ENCODE peak calls at places on chromosome 14, in five cellular contexts. One of them, this sample, is unnamed.
A peak's percentile ranks its signal among the peaks of the same experiment; 100 is the strongest.

GRCh38 chr14:55609681-55610080 is 29.7 kb downstream of the KTN1 start:
- DNase-seq in NCI-H1436 treated with DMSO at 0.1 percent for 48 hours: no peak
- DNase-seq in C1 segment of cervical spinal cord: no peak
- DNase-seq in HuH-7: no peak
- DNase-seq in stimulated activated CD4-positive, alpha-beta T cell treated with anti-CD3 and anti-CD28 coated beads, Interleukin-2, amount 100 ng/mL, for 24 hours: no peak
- DNase-seq in this sample: no peak

GRCh38 chr14:51056431-51056830 is 38.5 kb downstream of the TRIM9 start:
- DNase-seq in NCI-H1436 treated with DMSO at 0.1 percent for 48 hours: no peak
- DNase-seq in stimulated activated CD4-positive, alpha-beta T cell treated with anti-CD3 and anti-CD28 coated beads, Interleukin-2, amount 100 ng/mL, for 24 hours: no peak
- DNase-seq in HuH-7: no peak
- DNase-seq in C1 segment of cervical spinal cord: no peak
- DNase-seq in this sample: no peak

GRCh38 chr14:49907186-49907585 is 14.3 kb downstream of the ARF6 start:
- DNase-seq in NCI-H1436 treated with DMSO at 0.1 percent for 48 hours: no peak
- DNase-seq in stimulated activated CD4-positive, alpha-beta T cell treated with anti-CD3 and anti-CD28 coated beads, Interleukin-2, amount 100 ng/mL, for 24 hours: no peak
- DNase-seq in C1 segment of cervical spinal cord: no peak
- DNase-seq in HuH-7: no peak
- DNase-seq in this sample: no peak

GRCh38 chr14:61841145-61841544 is 78.9 kb downstream of the SNAPC1 start:
- DNase-seq in NCI-H1436 treated with DMSO at 0.1 percent for 48 hours: no peak
- DNase-seq in HuH-7: no peak
- DNase-seq in stimulated activated CD4-positive, alpha-beta T cell treated with anti-CD3 and anti-CD28 coated beads, Interleukin-2, amount 100 ng/mL, for 24 hours: no peak
- DNase-seq in C1 segment of cervical spinal cord: no peak
- DNase-seq in this sample: no peak

GRCh38 chr14:24080888-24081738 is 9.8 kb downstream of the CPNE6 start:
- DNase-seq in NCI-H1436 treated with DMSO at 0.1 percent for 48 hours: no peak
- DNase-seq in HuH-7: peak; percentile 86
- DNase-seq in stimulated activated CD4-positive, alpha-beta T cell treated with anti-CD3 and anti-CD28 coated beads, Interleukin-2, amount 100 ng/mL, for 24 hours: peak; percentile 80
- DNase-seq in C1 segment of cervical spinal cord: no peak
- DNase-seq in this sample: peak; percentile 51

GRCh38 chr14:72917420-72917819 is 8.8 kb upstream of the DCAF4 start:
- DNase-seq in stimulated activated CD4-positive, alpha-beta T cell treated with anti-CD3 and anti-CD28 coated beads, Interleukin-2, amount 100 ng/mL, for 24 hours: no peak
- DNase-seq in HuH-7: no peak
- DNase-seq in NCI-H1436 treated with DMSO at 0.1 percent for 48 hours: no peak
- DNase-seq in C1 segment of cervical spinal cord: no peak
- DNase-seq in this sample: no peak

GRCh38 chr14:71309756-71310155 is 402.5 kb downstream of the PCNX1 start:
- DNase-seq in NCI-H1436 treated with DMSO at 0.1 percent for 48 hours: no peak
- DNase-seq in C1 segment of cervical spinal cord: no peak
- DNase-seq in stimulated activated CD4-positive, alpha-beta T cell treated with anti-CD3 and anti-CD28 coated beads, Interleukin-2, amount 100 ng/mL, for 24 hours: no peak
- DNase-seq in HuH-7: peak; percentile 27
- DNase-seq in this sample: no peak

GRCh38 chr14:24813089-24813815 is 179.3 kb upstream of the GZMB start:
- DNase-seq in NCI-H1436 treated with DMSO at 0.1 percent for 48 hours: no peak
- DNase-seq in stimulated activated CD4-positive, alpha-beta T cell treated with anti-CD3 and anti-CD28 coated beads, Interleukin-2, amount 100 ng/mL, for 24 hours: no peak
- DNase-seq in HuH-7: no peak
- DNase-seq in C1 segment of cervical spinal cord: no peak
- DNase-seq in this sample: no peak

GRCh38 chr14:100842799-100843198 is 16.9 kb downstream of the MEG3 start:
- DNase-seq in stimulated activated CD4-positive, alpha-beta T cell treated with anti-CD3 and anti-CD28 coated beads, Interleukin-2, amount 100 ng/mL, for 24 hours: no peak
- DNase-seq in NCI-H1436 treated with DMSO at 0.1 percent for 48 hours: no peak
- DNase-seq in C1 segment of cervical spinal cord: no peak
- DNase-seq in HuH-7: no peak
- DNase-seq in this sample: no peak

GRCh38 chr14:35867280-35867629 is 41.1 kb downstream of the BRMS1L start:
- DNase-seq in NCI-H1436 treated with DMSO at 0.1 percent for 48 hours: no peak
- DNase-seq in stimulated activated CD4-positive, alpha-beta T cell treated with anti-CD3 and anti-CD28 coated beads, Interleukin-2, amount 100 ng/mL, for 24 hours: no peak
- DNase-seq in HuH-7: no peak
- DNase-seq in C1 segment of cervical spinal cord: no peak
- DNase-seq in this sample: no peak

GRCh38 chr14:54333511-54333910 is 63.3 kb upstream of the CDKN3 start:
- DNase-seq in C1 segment of cervical spinal cord: no peak
- DNase-seq in HuH-7: no peak
- DNase-seq in stimulated activated CD4-positive, alpha-beta T cell treated with anti-CD3 and anti-CD28 coated beads, Interleukin-2, amount 100 ng/mL, for 24 hours: no peak
- DNase-seq in NCI-H1436 treated with DMSO at 0.1 percent for 48 hours: no peak
- DNase-seq in this sample: no peak

GRCh38 chr14:75283884-75284563 is 5.4 kb downstream of the FOS start:
- DNase-seq in stimulated activated CD4-positive, alpha-beta T cell treated with anti-CD3 and anti-CD28 coated beads, Interleukin-2, amount 100 ng/mL, for 24 hours: no peak
- DNase-seq in C1 segment of cervical spinal cord: no peak
- DNase-seq in NCI-H1436 treated with DMSO at 0.1 percent for 48 hours: no peak
- DNase-seq in HuH-7: no peak
- DNase-seq in this sample: peak; percentile 83

GRCh38 chr14:88422919-88423318 is 37.5 kb downstream of the SPATA7 start:
- DNase-seq in stimulated activated CD4-positive, alpha-beta T cell treated with anti-CD3 and anti-CD28 coated beads, Interleukin-2, amount 100 ng/mL, for 24 hours: no peak
- DNase-seq in NCI-H1436 treated with DMSO at 0.1 percent for 48 hours: no peak
- DNase-seq in HuH-7: no peak
- DNase-seq in C1 segment of cervical spinal cord: no peak
- DNase-seq in this sample: peak; percentile 4

GRCh38 chr14:91580886-91581615 is 70.9 kb upstream of the PPP4R3A start:
- DNase-seq in C1 segment of cervical spinal cord: no peak
- DNase-seq in HuH-7: no peak
- DNase-seq in NCI-H1436 treated with DMSO at 0.1 percent for 48 hours: no peak
- DNase-seq in stimulated activated CD4-positive, alpha-beta T cell treated with anti-CD3 and anti-CD28 coated beads, Interleukin-2, amount 100 ng/mL, for 24 hours: no peak
- DNase-seq in this sample: no peak

GRCh38 chr14:73467800-73468199 is 9.5 kb upstream of the NUMB start:
- DNase-seq in C1 segment of cervical spinal cord: no peak
- DNase-seq in HuH-7: no peak
- DNase-seq in NCI-H1436 treated with DMSO at 0.1 percent for 48 hours: no peak
- DNase-seq in stimulated activated CD4-positive, alpha-beta T cell treated with anti-CD3 and anti-CD28 coated beads, Interleukin-2, amount 100 ng/mL, for 24 hours: peak; percentile 46
- DNase-seq in this sample: no peak

GRCh38 chr14:105117257-105117646 is 51.3 kb downstream of the JAG2 start:
- DNase-seq in stimulated activated CD4-positive, alpha-beta T cell treated with anti-CD3 and anti-CD28 coated beads, Interleukin-2, amount 100 ng/mL, for 24 hours: no peak
- DNase-seq in HuH-7: no peak
- DNase-seq in NCI-H1436 treated with DMSO at 0.1 percent for 48 hours: no peak
- DNase-seq in C1 segment of cervical spinal cord: no peak
- DNase-seq in this sample: no peak

GRCh38 chr14:54709444-54709843 is 142.5 kb downstream of the SAMD4A start:
- DNase-seq in NCI-H1436 treated with DMSO at 0.1 percent for 48 hours: no peak
- DNase-seq in C1 segment of cervical spinal cord: no peak
- DNase-seq in stimulated activated CD4-positive, alpha-beta T cell treated with anti-CD3 and anti-CD28 coated beads, Interleukin-2, amount 100 ng/mL, for 24 hours: no peak
- DNase-seq in HuH-7: no peak
- DNase-seq in this sample: no peak

GRCh38 chr14:47040490-47040889 is 388.9 kb upstream of the RPL10L start:
- DNase-seq in stimulated activated CD4-positive, alpha-beta T cell treated with anti-CD3 and anti-CD28 coated beads, Interleukin-2, amount 100 ng/mL, for 24 hours: no peak
- DNase-seq in NCI-H1436 treated with DMSO at 0.1 percent for 48 hours: no peak
- DNase-seq in HuH-7: peak; percentile 4
- DNase-seq in C1 segment of cervical spinal cord: no peak
- DNase-seq in this sample: peak; percentile 6

GRCh38 chr14:59427653-59428578 is 37.3 kb downstream of the GPR135 start:
- DNase-seq in C1 segment of cervical spinal cord: no peak
- DNase-seq in stimulated activated CD4-positive, alpha-beta T cell treated with anti-CD3 and anti-CD28 coated beads, Interleukin-2, amount 100 ng/mL, for 24 hours: no peak
- DNase-seq in NCI-H1436 treated with DMSO at 0.1 percent for 48 hours: no peak
- DNase-seq in HuH-7: no peak
- DNase-seq in this sample: peak; percentile 45